ENCODE peak calls at places on chromosomes 11 and 22, in ten cellular contexts. M, O, K, V, H, R, Q, D, N and T are unnamed samples.

GRCh38 chr22:28864878-28865596 is 18.3 kb upstream of the ZNRF3 start:
- DNase-seq in D (no peak), N (no peak), R (no peak), V (no peak), H (no peak), O (no peak), M (no peak), Q (no peak), K (no peak), T (no peak)

GRCh38 chr11:128310676-128311445 is 276.5 kb downstream of the ETS1 start:
- DNase-seq in V (no peak), M (no peak), Q (no peak), N (no peak), D (peak), H (no peak), K (no peak), O (no peak), R (no peak), T (no peak)

GRCh38 chr11:16945671-16946469 is 68.3 kb downstream of the PLEKHA7 start:
- DNase-seq in N (peak), O (peak), M (peak), V (peak), D (peak), Q (peak), R (peak), H (peak), K (no peak), T (peak)

GRCh38 chr22:19057539-19057938 is 64.7 kb downstream of the DGCR2 start:
- DNase-seq in V (no peak), N (no peak), O (no peak), K (no peak), H (no peak), M (no peak), D (no peak), Q (no peak), R (no peak), T (no peak)

GRCh38 chr22:44358723-44359440 is 46.1 kb upstream of the SHISAL1 start:
- DNase-seq in O (no peak), V (no peak), Q (no peak), K (peak), M (no peak), D (no peak), R (no peak), H (no peak), N (no peak), T (no peak)

GRCh38 chr22:36453855-36454378 is 27.5 kb downstream of the TXN2 start:
- DNase-seq in O (no peak), N (no peak), D (no peak), Q (no peak), R (no peak), V (no peak), K (no peak), H (no peak), M (no peak), T (peak)

GRCh38 chr11:18669211-18669593 is 29.4 kb upstream of the TMEM86A start:
- DNase-seq in H (no peak), V (no peak), K (no peak), Q (no peak), R (peak), O (no peak), N (no peak), D (no peak), M (no peak), T (peak)

GRCh38 chr11:43691332-43691731 is 10.8 kb downstream of the HSD17B12 start:
- DNase-seq in D (no peak), V (no peak), N (no peak), O (no peak), H (no peak), Q (no peak), K (no peak), R (no peak), M (no peak), T (no peak)

GRCh38 chr11:70140859-70141489 is 62.1 kb upstream of the FADD start:
- DNase-seq in O (no peak), H (peak), V (no peak), N (no peak), M (no peak), Q (no peak), D (peak), K (peak), R (no peak), T (no peak)

GRCh38 chr11:70138403-70138802 is 60.3 kb downstream of the ANO1 start:
- DNase-seq in K (peak), O (no peak), H (peak), V (no peak), N (no peak), M (no peak), Q (no peak), R (no peak), D (no peak), T (no peak)

GRCh38 chr11:70141490-70142014 is 61.5 kb upstream of the FADD start:
- DNase-seq in M (peak), H (no peak), D (no peak), N (no peak), Q (peak), K (peak), O (no peak), V (no peak), R (peak), T (no peak)

GRCh38 chr11:70142171-70142875 is 60.8 kb upstream of the FADD start:
- DNase-seq in R (peak), D (no peak), M (peak), H (no peak), N (no peak), O (no peak), Q (peak), K (peak), V (no peak), T (peak)

GRCh38 chr11:70139785-70140410 is 61.8 kb downstream of the ANO1 start:
- DNase-seq in M (no peak), O (no peak), Q (no peak), N (no peak), V (no peak), K (peak), D (no peak), R (no peak), H (no peak), T (peak)
- H3K4me2 ChIP-seq in M (no peak), O (no peak), Q (no peak), N (no peak), V (no peak), K (no peak), D (no peak), R (no peak), H (no peak), T (peak)

GRCh38 chr22:47570851-47571250 is 808.4 kb downstream of the TBC1D22A start:
- DNase-seq in O (no peak), Q (no peak), V (no peak), N (no peak), M (no peak), D (no peak), K (no peak), R (no peak), H (no peak), T (peak)

GRCh38 chr22:47569389-47570299 is 807.2 kb downstream of the TBC1D22A start:
- DNase-seq in N (no peak), O (no peak), D (no peak), K (no peak), R (no peak), H (no peak), Q (no peak), V (no peak), M (no peak), T (peak)

GRCh38 chr22:47571616-47572015 is 809.2 kb downstream of the TBC1D22A start:
- DNase-seq in M (no peak), K (no peak), H (no peak), D (no peak), Q (no peak), R (no peak), N (no peak), O (no peak), V (no peak), T (peak)

GRCh38 chr22:47568700-47569099 is 806.2 kb downstream of the TBC1D22A start:
- DNase-seq in D (no peak), H (no peak), Q (no peak), N (no peak), M (no peak), V (no peak), K (no peak), O (no peak), R (no peak), T (no peak)

DNA sequence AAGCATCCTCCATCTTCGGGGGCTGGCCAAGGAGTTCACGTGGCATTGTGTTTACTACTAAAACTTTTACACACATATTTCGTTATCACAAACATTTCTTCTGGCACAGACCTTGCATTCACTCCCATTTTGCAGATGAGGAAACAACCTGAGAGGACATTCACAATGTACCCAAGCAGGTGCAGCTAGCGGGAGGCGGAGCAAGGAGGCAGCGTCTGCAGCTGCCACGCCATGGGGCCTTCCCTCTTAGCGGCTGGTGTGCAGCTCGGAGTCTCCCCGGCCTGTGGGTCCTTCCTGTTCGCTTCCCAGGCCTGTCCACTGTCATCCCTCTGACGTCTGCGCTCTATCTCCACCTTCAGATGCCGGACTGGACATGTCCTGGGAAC is 807.8 kb downstream of the TBC1D22A start:
- DNase-seq in K (no peak), H (no peak), Q (no peak), O (no peak), M (no peak), D (no peak), N (no peak), R (no peak), V (no peak), T (no peak)
- H3K27ac ChIP-seq in K (no peak), H (no peak), Q (no peak), O (no peak), M (no peak), D (no peak), N (no peak), R (no peak), V (no peak), T (no peak)

GRCh38 chr11:11020219-11020726 is 162.4 kb upstream of the ZBED5 start:
- DNase-seq in R (no peak), M (no peak), K (no peak), O (no peak), D (no peak), N (no peak), Q (no peak), V (no peak), H (no peak), T (no peak)
- H3K4me2 ChIP-seq in R (no peak), M (no peak), K (no peak), O (no peak), D (no peak), N (no peak), Q (no peak), V (no peak), H (peak), T (no peak)

GRCh38 chr11:86174101-86175046 is 70.2 kb upstream of the EED start:
- DNase-seq in N (no peak), H (no peak), Q (no peak), O (peak), D (peak), V (peak), K (peak), R (peak), M (no peak), T (peak)

GRCh38 chr11:86175585-86175984 is 69.0 kb upstream of the EED start:
- DNase-seq in M (no peak), D (no peak), H (no peak), O (no peak), V (no peak), K (no peak), R (no peak), Q (no peak), N (no peak), T (no peak)

GRCh38 chr11:86176165-86176884 is 68.2 kb upstream of the EED start:
- DNase-seq in N (no peak), D (peak), O (no peak), K (no peak), M (no peak), H (no peak), R (peak), Q (no peak), V (peak), T (peak)

GRCh38 chr11:86171627-86172026 is 72.9 kb upstream of the EED start:
- DNase-seq in M (no peak), V (no peak), H (no peak), N (no peak), D (no peak), K (no peak), Q (no peak), R (no peak), O (no peak), T (no peak)

GRCh38 chr11:86172894-86173293 is 71.7 kb upstream of the EED start:
- DNase-seq in R (peak), M (no peak), D (peak), N (no peak), V (peak), K (no peak), H (no peak), O (no peak), Q (peak), T (no peak)
- H3K27ac ChIP-seq in R (no peak), M (no peak), D (no peak), N (no peak), V (peak), K (peak), H (no peak), O (no peak), Q (no peak), T (peak)

GRCh38 chr11:72802822-72803221 is 9.0 kb upstream of the STARD10 start:
- DNase-seq in V (no peak), R (no peak), Q (no peak), N (no peak), K (no peak), D (no peak), O (no peak), M (no peak), H (no peak), T (no peak)
- H3K4me2 ChIP-seq in V (no peak), R (no peak), Q (no peak), N (no peak), K (no peak), D (no peak), O (no peak), M (no peak), H (no peak), T (no peak)

GRCh38 chr22:23212061-23213030 is 32.0 kb downstream of the BCR start:
- DNase-seq in K (no peak), M (no peak), N (no peak), H (no peak), V (no peak), Q (no peak), O (no peak), D (no peak), R (no peak), T (no peak)
- H3K27ac ChIP-seq in K (no peak), M (no peak), N (no peak), H (peak), V (peak), Q (no peak), O (peak), D (no peak), R (no peak), T (no peak)

GRCh38 chr11:36432093-36432469 is 78.0 kb downstream of the TRAF6 start:
- DNase-seq in N (no peak), K (no peak), Q (no peak), V (no peak), H (no peak), M (no peak), D (no peak), O (no peak), R (no peak), T (no peak)
- H3K4me2 ChIP-seq in N (no peak), K (no peak), Q (no peak), V (peak), H (no peak), M (no peak), D (no peak), O (no peak), R (no peak), T (no peak)

DNA sequence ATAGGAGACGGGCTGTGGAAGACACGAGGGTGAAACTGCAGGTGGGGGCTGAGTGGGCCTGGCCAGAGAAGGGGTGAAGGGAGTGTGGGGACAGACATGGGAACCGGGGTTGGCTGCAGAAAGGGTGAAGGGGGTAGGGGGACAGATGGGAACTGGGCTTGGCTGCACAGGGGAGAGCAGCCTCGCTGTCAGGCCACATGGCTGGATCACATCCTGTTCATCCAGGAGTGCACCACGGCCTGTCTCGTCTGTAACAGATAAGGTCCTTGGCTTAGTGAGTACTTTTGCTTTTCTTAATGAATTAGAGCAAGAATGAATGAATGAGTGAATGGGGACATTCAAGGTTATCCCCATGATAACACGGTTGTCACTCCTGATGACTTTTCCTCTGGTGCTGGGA is 13.5 kb downstream of the FBLN1 start:
- DNase-seq in R (peak), D (no peak), M (no peak), K (peak), N (no peak), O (peak), V (no peak), H (no peak), Q (no peak), T (no peak)
- H3K27ac ChIP-seq in R (no peak), D (no peak), M (no peak), K (no peak), N (no peak), O (peak), V (no peak), H (no peak), Q (no peak), T (peak)